ENCODE peak calls at places on chromosomes 5 and 9, in eight cellular contexts. One of them, this sample, is unnamed.
A peak's percentile ranks its signal among the peaks of the same experiment; 100 is the strongest.

GRCh38 chr9:15936316-15936869 is 383.6 kb downstream of the CCDC171 start:
- DNase-seq in DND-41: no peak
- DNase-seq in IMR-90: peak; percentile 40
- DNase-seq in tibial nerve: no peak
- DNase-seq in right lobe of liver: no peak
- DNase-seq in body of pancreas: no peak
- DNase-seq in Panc1: no peak
- DNase-seq in esophagus squamous epithelium: no peak
- DNase-seq in this sample: no peak

GRCh38 chr5:13251623-13252367 is 692.7 kb downstream of the DNAH5 start:
- DNase-seq in esophagus squamous epithelium: no peak
- DNase-seq in right lobe of liver: no peak
- DNase-seq in DND-41: no peak
- DNase-seq in tibial nerve: no peak
- DNase-seq in body of pancreas: peak; percentile 12
- DNase-seq in IMR-90: no peak
- DNase-seq in Panc1: no peak
- DNase-seq in this sample: no peak

GRCh38 chr9:16869961-16870605 is 387 bp downstream of the BNC2 start:
- DNase-seq in right lobe of liver: peak; percentile 18
- DNase-seq in esophagus squamous epithelium: no peak
- DNase-seq in Panc1: no peak
- DNase-seq in DND-41: peak; percentile 22
- DNase-seq in tibial nerve: no peak
- DNase-seq in IMR-90: peak; percentile 9
- DNase-seq in body of pancreas: no peak
- DNase-seq in this sample: no peak

GRCh38 chr5:72688926-72689325 is 127.5 kb upstream of the TNPO1 start:
- DNase-seq in DND-41: no peak
- DNase-seq in Panc1: no peak
- DNase-seq in tibial nerve: no peak
- DNase-seq in esophagus squamous epithelium: no peak
- DNase-seq in right lobe of liver: no peak
- DNase-seq in IMR-90: no peak
- DNase-seq in body of pancreas: no peak
- DNase-seq in this sample: no peak

GRCh38 chr5:6419340-6419852 is 29.3 kb upstream of the UBE2QL1 start:
- DNase-seq in Panc1: peak; percentile 18
- DNase-seq in tibial nerve: no peak
- DNase-seq in right lobe of liver: no peak
- DNase-seq in DND-41: no peak
- DNase-seq in IMR-90: no peak
- DNase-seq in esophagus squamous epithelium: no peak
- DNase-seq in body of pancreas: peak; percentile 30
- DNase-seq in this sample: no peak

GRCh38 chr5:125575561-125576504 is 829.4 kb upstream of the ZNF608 start:
- DNase-seq in tibial nerve: no peak
- DNase-seq in DND-41: peak; percentile 8
- DNase-seq in esophagus squamous epithelium: no peak
- DNase-seq in Panc1: no peak
- DNase-seq in body of pancreas: peak; percentile 14
- DNase-seq in IMR-90: no peak
- DNase-seq in right lobe of liver: no peak
- DNase-seq in this sample: peak; percentile 7

GRCh38 chr9:128550226-128550625 is 2.2 kb upstream of the SPTAN1 start:
- DNase-seq in esophagus squamous epithelium: no peak
- DNase-seq in IMR-90: no peak
- DNase-seq in DND-41: no peak
- DNase-seq in tibial nerve: no peak
- DNase-seq in Panc1: no peak
- DNase-seq in body of pancreas: no peak
- DNase-seq in right lobe of liver: no peak
- DNase-seq in this sample: peak; percentile 19

GRCh38 chr9:133120343-133121199 is 469 bp downstream of the RALGDS start:
- DNase-seq in DND-41: no peak
- DNase-seq in body of pancreas: peak; percentile 50
- DNase-seq in right lobe of liver: no peak
- DNase-seq in tibial nerve: no peak
- DNase-seq in IMR-90: no peak
- DNase-seq in Panc1: no peak
- DNase-seq in esophagus squamous epithelium: no peak
- DNase-seq in this sample: no peak

GRCh38 chr5:83265318-83265717 is 188.0 kb downstream of the XRCC4 start:
- DNase-seq in tibial nerve: no peak
- DNase-seq in Panc1: peak; percentile 5
- DNase-seq in DND-41: no peak
- DNase-seq in IMR-90: peak; percentile 43
- DNase-seq in esophagus squamous epithelium: no peak
- DNase-seq in right lobe of liver: no peak
- DNase-seq in body of pancreas: peak; percentile 61
- DNase-seq in this sample: no peak

GRCh38 chr5:41747291-41747690 is 122.9 kb downstream of the OXCT1 start:
- DNase-seq in esophagus squamous epithelium: no peak
- DNase-seq in IMR-90: peak; percentile 71
- DNase-seq in tibial nerve: no peak
- DNase-seq in body of pancreas: no peak
- DNase-seq in Panc1: no peak
- DNase-seq in right lobe of liver: no peak
- DNase-seq in DND-41: no peak
- DNase-seq in this sample: no peak

GRCh38 chr5:80408976-80409926 is 1.4 kb downstream of the ZFYVE16 start:
- DNase-seq in right lobe of liver: no peak
- DNase-seq in tibial nerve: no peak
- DNase-seq in esophagus squamous epithelium: no peak
- DNase-seq in IMR-90: peak; percentile 19
- DNase-seq in Panc1: no peak
- DNase-seq in body of pancreas: no peak
- DNase-seq in DND-41: no peak
- DNase-seq in this sample: no peak

GRCh38 chr9:81601639-81602623 is 87.4 kb downstream of the TLE1 start:
- DNase-seq in right lobe of liver: no peak
- DNase-seq in Panc1: no peak
- DNase-seq in esophagus squamous epithelium: no peak
- DNase-seq in body of pancreas: no peak
- DNase-seq in DND-41: no peak
- DNase-seq in tibial nerve: no peak
- DNase-seq in IMR-90: peak; percentile 72
- DNase-seq in this sample: no peak

GRCh38 chr9:121201045-121201737 is 478 bp downstream of the RAB14 start:
- DNase-seq in tibial nerve: no peak
- DNase-seq in esophagus squamous epithelium: no peak
- DNase-seq in IMR-90: no peak
- DNase-seq in body of pancreas: peak; percentile 56
- DNase-seq in DND-41: peak; percentile 40
- DNase-seq in Panc1: no peak
- DNase-seq in right lobe of liver: peak; percentile 54
- DNase-seq in this sample: peak; percentile 39

GRCh38 chr9:129716091-129716490 is 36.8 kb downstream of the PTGES start:
- DNase-seq in body of pancreas: no peak
- DNase-seq in tibial nerve: no peak
- DNase-seq in DND-41: no peak
- DNase-seq in esophagus squamous epithelium: no peak
- DNase-seq in Panc1: no peak
- DNase-seq in right lobe of liver: no peak
- DNase-seq in IMR-90: peak; percentile 51
- DNase-seq in this sample: no peak

GRCh38 chr9:121684381-121685145 is 33.1 kb downstream of the DAB2IP start:
- DNase-seq in esophagus squamous epithelium: no peak
- DNase-seq in IMR-90: no peak
- DNase-seq in right lobe of liver: peak; percentile 54
- DNase-seq in DND-41: peak; percentile 13
- DNase-seq in body of pancreas: peak; percentile 65
- DNase-seq in tibial nerve: no peak
- DNase-seq in Panc1: no peak
- DNase-seq in this sample: no peak

GRCh38 chr9:130498298-130498917 is 53.6 kb downstream of the ASS1 start:
- DNase-seq in body of pancreas: no peak
- DNase-seq in Panc1: no peak
- DNase-seq in right lobe of liver: peak; percentile 60
- DNase-seq in esophagus squamous epithelium: no peak
- DNase-seq in tibial nerve: no peak
- DNase-seq in DND-41: peak; percentile 14
- DNase-seq in IMR-90: no peak
- DNase-seq in this sample: no peak

GRCh38 chr9:28134577-28134976 is 561.3 kb upstream of the C9orf72 start:
- DNase-seq in Panc1: no peak
- DNase-seq in esophagus squamous epithelium: no peak
- DNase-seq in right lobe of liver: no peak
- DNase-seq in body of pancreas: no peak
- DNase-seq in IMR-90: no peak
- DNase-seq in DND-41: no peak
- DNase-seq in tibial nerve: no peak
- DNase-seq in this sample: no peak

GRCh38 chr5:83038924-83039323 is 38.3 kb downstream of the TMEM167A start:
- DNase-seq in body of pancreas: no peak
- DNase-seq in right lobe of liver: no peak
- DNase-seq in IMR-90: no peak
- DNase-seq in Panc1: no peak
- DNase-seq in esophagus squamous epithelium: no peak
- DNase-seq in tibial nerve: no peak
- DNase-seq in DND-41: no peak
- DNase-seq in this sample: no peak

GRCh38 chr5:149727336-149728035 is 2.6 kb upstream of the PPARGC1B start:
- DNase-seq in DND-41: no peak
- DNase-seq in Panc1: no peak
- DNase-seq in tibial nerve: no peak
- DNase-seq in esophagus squamous epithelium: no peak
- DNase-seq in IMR-90: no peak
- DNase-seq in body of pancreas: no peak
- DNase-seq in right lobe of liver: no peak
- DNase-seq in this sample: no peak

GRCh38 chr5:98415663-98416062 is 357.8 kb upstream of the RGMB start:
- DNase-seq in IMR-90: no peak
- DNase-seq in Panc1: no peak
- DNase-seq in DND-41: no peak
- DNase-seq in tibial nerve: no peak
- DNase-seq in body of pancreas: no peak
- DNase-seq in right lobe of liver: no peak
- DNase-seq in esophagus squamous epithelium: no peak
- DNase-seq in this sample: no peak

GRCh38 chr5:97778451-97778850 is 595.4 kb upstream of the RIOK2 start:
- DNase-seq in tibial nerve: no peak
- DNase-seq in Panc1: no peak
- DNase-seq in right lobe of liver: no peak
- DNase-seq in DND-41: no peak
- DNase-seq in IMR-90: peak; percentile 54
- DNase-seq in esophagus squamous epithelium: no peak
- DNase-seq in body of pancreas: no peak
- DNase-seq in this sample: no peak

GRCh38 chr9:121376214-121376830 is 6.3 kb upstream of the STOM start:
- DNase-seq in body of pancreas: no peak
- DNase-seq in right lobe of liver: no peak
- DNase-seq in Panc1: no peak
- DNase-seq in IMR-90: peak; percentile 46
- DNase-seq in tibial nerve: no peak
- DNase-seq in DND-41: no peak
- DNase-seq in esophagus squamous epithelium: no peak
- DNase-seq in this sample: no peak

DNA sequence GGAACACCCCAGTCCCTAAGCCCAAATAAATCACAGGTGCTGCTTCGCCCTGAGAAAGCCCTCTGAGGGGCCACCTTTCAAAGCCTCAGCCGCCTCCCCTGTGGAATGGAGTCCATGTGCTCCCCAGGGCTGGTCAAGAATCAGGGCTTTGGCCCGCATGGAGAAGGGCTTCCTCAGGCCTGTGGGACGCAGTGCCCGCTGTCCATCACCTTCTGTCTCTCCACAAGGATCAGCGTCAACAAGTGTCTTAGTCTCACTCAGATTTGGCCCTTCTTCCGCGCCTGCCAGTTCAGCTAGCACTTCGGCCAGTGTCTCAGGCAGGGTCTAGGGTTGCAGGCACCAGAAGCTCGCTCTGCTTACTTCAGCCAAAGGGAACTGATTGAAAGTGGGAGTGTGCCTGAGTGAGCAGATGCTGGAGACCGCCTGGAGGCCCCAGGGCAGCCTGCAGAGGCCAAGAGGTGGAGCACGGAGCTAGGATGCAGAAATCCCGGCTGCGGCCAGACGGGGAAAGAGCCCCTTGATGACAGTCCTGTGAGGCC is 16.5 kb downstream of the HNRNPH1 start:
- DNase-seq in DND-41: no peak
- DNase-seq in body of pancreas: no peak
- DNase-seq in tibial nerve: no peak
- DNase-seq in Panc1: no peak
- DNase-seq in IMR-90: no peak
- DNase-seq in right lobe of liver: no peak
- DNase-seq in esophagus squamous epithelium: no peak
- DNase-seq in this sample: peak; percentile 33
- H3K27ac ChIP-seq in DND-41: no peak overlapping the region
- H3K27ac ChIP-seq in body of pancreas: no peak overlapping the region
- H3K27ac ChIP-seq in tibial nerve: no peak overlapping the region
- H3K27ac ChIP-seq in Panc1: peak overlapping the region; percentile 23
- H3K27ac ChIP-seq in IMR-90: no peak overlapping the region
- H3K27ac ChIP-seq in right lobe of liver: no peak overlapping the region
- H3K27ac ChIP-seq in esophagus squamous epithelium: peak overlapping the region; percentile 58
- H3K27ac ChIP-seq in this sample: peak overlapping the region; percentile 82

GRCh38 chr5:27020965-27021364 is 17.4 kb downstream of the CDH9 start:
- DNase-seq in Panc1: no peak
- DNase-seq in right lobe of liver: no peak
- DNase-seq in DND-41: no peak
- DNase-seq in tibial nerve: no peak
- DNase-seq in IMR-90: peak; percentile 0
- DNase-seq in body of pancreas: no peak
- DNase-seq in esophagus squamous epithelium: no peak
- DNase-seq in this sample: no peak
- TF ChIP-seq CTCF in Panc1: peak; percentile 32
- TF ChIP-seq CTCF in right lobe of liver: peak; percentile 9
- TF ChIP-seq CTCF in DND-41: no peak
- TF ChIP-seq CTCF in tibial nerve: no peak
- TF ChIP-seq CTCF in IMR-90: peak; percentile 42
- TF ChIP-seq CTCF in body of pancreas: no peak
- TF ChIP-seq CTCF in esophagus squamous epithelium: no peak
- TF ChIP-seq CTCF in this sample: peak; percentile 11

DNA sequence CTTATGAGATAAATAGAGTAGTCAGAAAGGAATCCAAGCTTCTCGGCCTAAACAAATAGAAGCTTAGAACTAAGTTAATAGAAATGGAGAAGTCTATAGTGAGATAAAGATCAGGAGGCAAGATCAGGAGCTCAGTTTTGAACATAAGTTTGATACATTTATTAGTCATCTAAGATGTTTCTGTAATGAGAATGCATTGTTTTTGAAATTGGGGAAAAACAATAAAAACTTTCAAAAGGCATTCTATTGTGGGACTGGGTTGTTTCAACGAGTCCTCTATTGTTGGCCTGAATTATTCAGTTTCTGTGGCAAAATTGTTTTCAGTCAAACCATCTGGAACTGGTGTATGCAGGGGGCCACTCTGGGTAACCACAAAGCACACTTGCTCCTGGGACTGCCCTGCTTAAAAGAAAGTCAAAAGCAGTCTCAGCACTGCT is 181.0 kb upstream of the CLINT1 start:
- DNase-seq in DND-41: peak; percentile 39
- DNase-seq in IMR-90: no peak
- DNase-seq in Panc1: no peak
- DNase-seq in body of pancreas: no peak
- DNase-seq in right lobe of liver: no peak
- DNase-seq in tibial nerve: no peak
- DNase-seq in esophagus squamous epithelium: no peak
- DNase-seq in this sample: no peak
- H3K4me3 ChIP-seq in DND-41: no peak overlapping the region
- H3K4me3 ChIP-seq in IMR-90: no peak overlapping the region
- H3K4me3 ChIP-seq in Panc1: no peak overlapping the region
- H3K4me3 ChIP-seq in body of pancreas: no peak overlapping the region
- H3K4me3 ChIP-seq in right lobe of liver: no peak overlapping the region
- H3K4me3 ChIP-seq in tibial nerve: no peak overlapping the region
- H3K4me3 ChIP-seq in esophagus squamous epithelium: no peak overlapping the region
- H3K4me3 ChIP-seq in this sample: no peak overlapping the region

GRCh38 chr9:136686534-136686793 is 793 bp downstream of the AGPAT2 start:
- DNase-seq in DND-41: no peak
- DNase-seq in right lobe of liver: no peak
- DNase-seq in Panc1: no peak
- DNase-seq in IMR-90: no peak
- DNase-seq in tibial nerve: no peak
- DNase-seq in esophagus squamous epithelium: no peak
- DNase-seq in body of pancreas: no peak
- DNase-seq in this sample: no peak
- H3K27ac ChIP-seq in DND-41: peak overlapping the region; percentile 72
- H3K27ac ChIP-seq in right lobe of liver: peak overlapping the region; percentile 65
- H3K27ac ChIP-seq in Panc1: peak overlapping the region; percentile 77
- H3K27ac ChIP-seq in IMR-90: peak overlapping the region; percentile 13
- H3K27ac ChIP-seq in tibial nerve: peak overlapping the region; percentile 18
- H3K27ac ChIP-seq in esophagus squamous epithelium: peak overlapping the region; percentile 83
- H3K27ac ChIP-seq in body of pancreas: peak overlapping the region; percentile 97
- H3K27ac ChIP-seq in this sample: peak overlapping the region; percentile 35

This sample was measured in dorsolateral prefrontal cortex.